ENCODE peak calls at places on chromosomes 4 and X, in five cellular contexts. One of them, this sample, is unnamed.

GRCh38 chrX:1475881-1476280 is 23.2 kb upstream of the ASMTL start:
- DNase-seq in fibroblast of lung: no peak
- DNase-seq in lower lobe of right lung: no peak
- DNase-seq in BJ: no peak
- DNase-seq in choroid plexus epithelial cell: no peak
- DNase-seq in this sample: no peak

GRCh38 chrX:148562846-148563245 is 62.4 kb downstream of the AFF2 start:
- DNase-seq in BJ: no peak
- DNase-seq in choroid plexus epithelial cell: no peak
- DNase-seq in lower lobe of right lung: no peak
- DNase-seq in fibroblast of lung: no peak
- DNase-seq in this sample: no peak

GRCh38 chr4:88672987-88673386 is 24.6 kb downstream of the NAP1L5 start:
- DNase-seq in choroid plexus epithelial cell: peak
- DNase-seq in fibroblast of lung: peak
- DNase-seq in lower lobe of right lung: no peak
- DNase-seq in BJ: no peak
- DNase-seq in this sample: peak

GRCh38 chr4:119016636-119017035 is 119.0 kb upstream of the MYOZ2 start:
- DNase-seq in BJ: peak
- DNase-seq in choroid plexus epithelial cell: peak
- DNase-seq in lower lobe of right lung: no peak
- DNase-seq in fibroblast of lung: peak
- DNase-seq in this sample: no peak

GRCh38 chr4:45030059-45030458 is 303.7 kb upstream of the GNPDA2 start:
- DNase-seq in choroid plexus epithelial cell: no peak
- DNase-seq in fibroblast of lung: no peak
- DNase-seq in BJ: no peak
- DNase-seq in lower lobe of right lung: no peak
- DNase-seq in this sample: no peak

GRCh38 chr4:5357863-5358262 is 306.6 kb downstream of the STK32B start:
- DNase-seq in choroid plexus epithelial cell: no peak
- DNase-seq in lower lobe of right lung: no peak
- DNase-seq in fibroblast of lung: no peak
- DNase-seq in BJ: no peak
- DNase-seq in this sample: no peak

GRCh38 chr4:77072195-77072753 is 3.5 kb downstream of the CCNI start:
- DNase-seq in lower lobe of right lung: no peak
- DNase-seq in choroid plexus epithelial cell: no peak
- DNase-seq in BJ: no peak
- DNase-seq in fibroblast of lung: no peak
- DNase-seq in this sample: peak

GRCh38 chr4:92268642-92269041 is 35.1 kb upstream of the GRID2 start:
- DNase-seq in fibroblast of lung: no peak
- DNase-seq in lower lobe of right lung: no peak
- DNase-seq in BJ: no peak
- DNase-seq in choroid plexus epithelial cell: no peak
- DNase-seq in this sample: no peak

GRCh38 chr4:116099596-116099995 is 985.8 kb downstream of the TRAM1L1 start:
- DNase-seq in choroid plexus epithelial cell: no peak
- DNase-seq in lower lobe of right lung: no peak
- DNase-seq in BJ: no peak
- DNase-seq in fibroblast of lung: no peak
- DNase-seq in this sample: peak

GRCh38 chrX:65196758-65197371 is 220.6 kb upstream of the ZC4H2 start:
- DNase-seq in fibroblast of lung: no peak
- DNase-seq in BJ: no peak
- DNase-seq in choroid plexus epithelial cell: no peak
- DNase-seq in lower lobe of right lung: peak
- DNase-seq in this sample: no peak

GRCh38 chrX:44344687-44345086 is 1.2 kb upstream of the EFHC2 start:
- DNase-seq in fibroblast of lung: no peak
- DNase-seq in lower lobe of right lung: no peak
- DNase-seq in choroid plexus epithelial cell: no peak
- DNase-seq in BJ: no peak
- DNase-seq in this sample: no peak

GRCh38 chr4:159292137-159292896 is 189.4 kb downstream of the RAPGEF2 start:
- DNase-seq in BJ: no peak
- DNase-seq in fibroblast of lung: no peak
- DNase-seq in lower lobe of right lung: no peak
- DNase-seq in choroid plexus epithelial cell: peak
- DNase-seq in this sample: no peak

GRCh38 chr4:154566639-154567204 is 3.9 kb downstream of the FGB start:
- DNase-seq in lower lobe of right lung: no peak
- DNase-seq in fibroblast of lung: peak
- DNase-seq in choroid plexus epithelial cell: no peak
- DNase-seq in BJ: no peak
- DNase-seq in this sample: peak

GRCh38 chrX:72269671-72270251 is 7.3 kb downstream of the RPS4X start:
- DNase-seq in BJ: no peak
- DNase-seq in lower lobe of right lung: no peak
- DNase-seq in choroid plexus epithelial cell: peak
- DNase-seq in fibroblast of lung: peak
- DNase-seq in this sample: peak

GRCh38 chr4:130053723-130054122 is 957.8 kb downstream of the C4orf33 start:
- DNase-seq in BJ: no peak
- DNase-seq in choroid plexus epithelial cell: no peak
- DNase-seq in fibroblast of lung: no peak
- DNase-seq in lower lobe of right lung: no peak
- DNase-seq in this sample: no peak

GRCh38 chr4:143511906-143512305 is 1.6 kb upstream of the SMARCA5 start:
- DNase-seq in choroid plexus epithelial cell: no peak
- DNase-seq in fibroblast of lung: no peak
- DNase-seq in lower lobe of right lung: no peak
- DNase-seq in BJ: no peak
- DNase-seq in this sample: no peak

GRCh38 chr4:110533940-110534339 is 58.0 kb downstream of the ENPEP start:
- DNase-seq in choroid plexus epithelial cell: peak
- DNase-seq in fibroblast of lung: peak
- DNase-seq in lower lobe of right lung: no peak
- DNase-seq in BJ: peak
- DNase-seq in this sample: peak

GRCh38 chr4:121454251-121454979 is 73.6 kb upstream of the QRFPR start:
- DNase-seq in BJ: no peak
- DNase-seq in lower lobe of right lung: no peak
- DNase-seq in choroid plexus epithelial cell: no peak
- DNase-seq in fibroblast of lung: peak
- DNase-seq in this sample: no peak
- TF ChIP-seq CTCF in BJ: no peak
- TF ChIP-seq CTCF in lower lobe of right lung: no peak
- TF ChIP-seq CTCF in choroid plexus epithelial cell: no peak
- TF ChIP-seq CTCF in fibroblast of lung: no peak
- TF ChIP-seq CTCF in this sample: no peak

DNA sequence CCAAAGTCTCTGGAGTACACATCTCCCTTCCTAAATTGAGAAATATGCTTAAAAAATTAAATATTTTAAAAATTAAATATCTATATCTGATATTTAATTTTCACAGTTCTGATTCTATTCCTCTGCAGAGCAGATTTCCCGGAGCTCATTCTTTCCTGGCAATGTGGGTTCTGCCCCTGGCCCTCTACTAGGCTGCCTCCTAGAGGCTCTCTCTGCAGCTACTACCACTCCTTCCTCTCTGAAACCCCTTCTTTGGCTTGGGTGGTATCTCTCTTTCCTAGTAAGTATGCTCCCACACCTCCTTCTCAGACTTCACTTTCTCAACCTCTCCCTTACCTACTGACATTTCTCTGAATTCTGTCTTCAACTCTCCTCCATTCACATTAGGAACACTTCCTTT is 45.3 kb downstream of the RPGR start:
- DNase-seq in lower lobe of right lung: no peak
- DNase-seq in fibroblast of lung: no peak
- DNase-seq in BJ: no peak
- DNase-seq in choroid plexus epithelial cell: peak
- DNase-seq in this sample: no peak
- TF ChIP-seq CTCF in lower lobe of right lung: peak
- TF ChIP-seq CTCF in fibroblast of lung: peak
- TF ChIP-seq CTCF in BJ: peak
- TF ChIP-seq CTCF in choroid plexus epithelial cell: peak
- TF ChIP-seq CTCF in this sample: peak

GRCh38 chr4:83996254-83996653 is 460.3 kb downstream of the GPAT3 start:
- DNase-seq in fibroblast of lung: no peak
- DNase-seq in BJ: no peak
- DNase-seq in lower lobe of right lung: no peak
- DNase-seq in choroid plexus epithelial cell: no peak
- DNase-seq in this sample: no peak

GRCh38 chr4:83989835-83990234 is 453.9 kb downstream of the GPAT3 start:
- DNase-seq in BJ: no peak
- DNase-seq in choroid plexus epithelial cell: no peak
- DNase-seq in fibroblast of lung: no peak
- DNase-seq in lower lobe of right lung: no peak
- DNase-seq in this sample: no peak

GRCh38 chr4:83993774-83994173 is 457.9 kb downstream of the GPAT3 start:
- DNase-seq in choroid plexus epithelial cell: no peak
- DNase-seq in fibroblast of lung: no peak
- DNase-seq in lower lobe of right lung: no peak
- DNase-seq in BJ: no peak
- DNase-seq in this sample: no peak
- TF ChIP-seq CTCF in choroid plexus epithelial cell: peak
- TF ChIP-seq CTCF in fibroblast of lung: no peak
- TF ChIP-seq CTCF in lower lobe of right lung: no peak
- TF ChIP-seq CTCF in BJ: no peak
- TF ChIP-seq CTCF in this sample: no peak

GRCh38 chr4:6783111-6783981 is 819 bp downstream of the KIAA0232 start:
- DNase-seq in BJ: peak
- DNase-seq in choroid plexus epithelial cell: peak
- DNase-seq in lower lobe of right lung: peak
- DNase-seq in fibroblast of lung: peak
- DNase-seq in this sample: peak
- TF ChIP-seq CTCF in BJ: peak
- TF ChIP-seq CTCF in choroid plexus epithelial cell: no peak
- TF ChIP-seq CTCF in lower lobe of right lung: peak
- TF ChIP-seq CTCF in fibroblast of lung: peak
- TF ChIP-seq CTCF in this sample: no peak

GRCh38 chrX:40660381-40660780 is 13.0 kb upstream of the CXorf38 start:
- DNase-seq in BJ: no peak
- DNase-seq in choroid plexus epithelial cell: no peak
- DNase-seq in lower lobe of right lung: no peak
- DNase-seq in fibroblast of lung: no peak
- DNase-seq in this sample: no peak

GRCh38 chrX:40663078-40663740 is 15.8 kb upstream of the CXorf38 start:
- DNase-seq in choroid plexus epithelial cell: no peak
- DNase-seq in BJ: no peak
- DNase-seq in fibroblast of lung: no peak
- DNase-seq in lower lobe of right lung: no peak
- DNase-seq in this sample: no peak

GRCh38 chrX:40661489-40661888 is 14.1 kb upstream of the CXorf38 start:
- DNase-seq in BJ: no peak
- DNase-seq in lower lobe of right lung: no peak
- DNase-seq in choroid plexus epithelial cell: no peak
- DNase-seq in fibroblast of lung: no peak
- DNase-seq in this sample: no peak

DNA sequence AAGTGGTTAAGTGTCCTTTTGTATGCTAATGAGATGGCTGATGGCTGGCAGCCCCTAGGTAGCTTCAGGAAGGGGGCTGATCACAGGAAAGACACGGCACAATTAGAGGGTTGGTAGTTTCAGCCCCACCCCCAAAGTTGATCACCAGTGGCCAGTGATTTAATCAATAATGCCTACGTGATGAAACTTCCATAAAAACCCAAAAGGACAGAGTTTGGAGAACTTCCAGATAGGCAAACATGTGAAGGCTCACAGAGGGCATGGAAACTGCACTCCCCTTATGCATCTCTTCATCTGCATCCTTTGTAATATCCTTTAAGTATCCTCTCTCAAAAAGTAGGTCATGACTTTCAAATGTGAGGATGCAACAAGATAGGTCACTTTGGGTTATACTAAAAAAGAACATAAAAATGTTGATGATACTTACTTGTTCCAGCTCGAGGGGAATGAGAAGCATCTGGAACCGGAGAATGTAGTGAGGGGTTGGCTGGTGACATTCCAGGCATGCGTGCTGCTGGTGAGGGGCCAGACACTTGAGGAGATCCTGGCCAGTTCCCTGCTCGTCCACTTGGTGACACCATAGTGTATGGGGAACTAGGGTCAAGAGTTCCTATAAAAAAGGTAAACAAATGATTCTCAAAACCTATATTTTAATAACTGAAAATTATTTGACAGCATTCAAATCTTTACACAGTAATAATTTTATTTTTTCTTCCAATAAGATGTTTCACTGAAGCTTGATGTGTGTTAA is 16.7 kb upstream of the CXorf38 start:
- DNase-seq in lower lobe of right lung: no peak
- DNase-seq in BJ: peak
- DNase-seq in fibroblast of lung: peak
- DNase-seq in choroid plexus epithelial cell: peak
- DNase-seq in this sample: peak
- TF ChIP-seq CTCF in lower lobe of right lung: peak
- TF ChIP-seq CTCF in BJ: peak
- TF ChIP-seq CTCF in fibroblast of lung: peak
- TF ChIP-seq CTCF in choroid plexus epithelial cell: peak
- TF ChIP-seq CTCF in this sample: peak

GRCh38 chr4:131644619-131645018 is 1504.5 kb upstream of the PCDH10 start:
- DNase-seq in BJ: no peak
- DNase-seq in choroid plexus epithelial cell: peak
- DNase-seq in lower lobe of right lung: no peak
- DNase-seq in fibroblast of lung: peak
- DNase-seq in this sample: peak
- TF ChIP-seq CTCF in BJ: peak
- TF ChIP-seq CTCF in choroid plexus epithelial cell: peak
- TF ChIP-seq CTCF in lower lobe of right lung: no peak
- TF ChIP-seq CTCF in fibroblast of lung: peak
- TF ChIP-seq CTCF in this sample: peak

DNA sequence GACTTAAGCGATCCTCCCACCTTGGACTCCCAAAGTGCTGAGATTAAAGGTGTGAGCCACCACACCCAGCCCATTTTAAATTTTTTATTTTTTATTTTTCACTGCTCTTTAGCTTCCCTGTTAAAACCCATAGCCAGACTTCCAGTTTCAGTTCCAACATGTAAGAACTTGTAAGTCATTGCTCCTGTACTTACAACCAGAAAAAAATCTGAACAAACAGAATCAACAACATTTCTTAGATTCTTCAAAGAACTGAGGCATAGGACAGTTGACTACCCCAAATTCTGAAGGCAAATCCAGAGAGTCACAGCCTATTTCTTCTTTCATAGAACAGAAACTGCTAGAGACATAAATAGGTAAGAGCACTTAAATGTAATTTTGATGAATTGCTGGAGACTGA is 8.1 kb downstream of the GPRASP3 start:
- DNase-seq in choroid plexus epithelial cell: no peak
- DNase-seq in fibroblast of lung: no peak
- DNase-seq in BJ: no peak
- DNase-seq in lower lobe of right lung: no peak
- DNase-seq in this sample: no peak
- TF ChIP-seq CTCF in choroid plexus epithelial cell: no peak
- TF ChIP-seq CTCF in fibroblast of lung: no peak
- TF ChIP-seq CTCF in BJ: no peak
- TF ChIP-seq CTCF in lower lobe of right lung: no peak
- TF ChIP-seq CTCF in this sample: no peak

GRCh38 chr4:39181905-39182638 is at the start of gene WDR19:
- DNase-seq in fibroblast of lung: peak
- DNase-seq in choroid plexus epithelial cell: peak
- DNase-seq in BJ: peak
- DNase-seq in lower lobe of right lung: peak
- DNase-seq in this sample: peak
- TF ChIP-seq CTCF in fibroblast of lung: peak
- TF ChIP-seq CTCF in choroid plexus epithelial cell: peak
- TF ChIP-seq CTCF in BJ: peak
- TF ChIP-seq CTCF in lower lobe of right lung: peak
- TF ChIP-seq CTCF in this sample: peak

This sample was measured in MCF 10A.